ENCODE peak calls at places on chromosomes 6 and 20, in six cellular contexts. O is SK-N-SH, N is astrocyte of the spinal cord, M is epithelial cell of esophagus, L is heart left ventricle, Y is fibroblast of the aortic adventitia. F is an unnamed sample.

GRCh38 chr20:17938889-17939619 is 29.5 kb downstream of the SNX5 start:
- DNase-seq in N (peak; percentile 81), M (peak; percentile 63), O (peak; percentile 80), Y (peak; percentile 69), L (peak; percentile 53), F (peak; percentile 52)

GRCh38 chr6:105746130-105746505 is 340.0 kb upstream of the PRDM1 start:
- DNase-seq in Y (no peak), M (no peak), L (no peak), N (no peak), O (no peak), F (no peak)

GRCh38 chr6:33112148-33112547 is 36.4 kb downstream of the HLA-DPB1 start:
- DNase-seq in Y (peak; percentile 62), O (peak; percentile 62), M (peak; percentile 66), N (peak; percentile 49), L (no peak), F (no peak)

GRCh38 chr20:19737025-19737424 is 21.0 kb upstream of the RIN2 start:
- DNase-seq in O (no peak), M (peak; percentile 99), Y (peak; percentile 70), N (peak; percentile 39), L (no peak), F (no peak)

GRCh38 chr20:47521059-47521808 is 19.5 kb downstream of the NCOA3 start:
- DNase-seq in L (no peak), N (no peak), O (no peak), Y (no peak), M (peak; percentile 75), F (no peak)

GRCh38 chr6:108876929-108877775 is 28.9 kb downstream of the ARMC2 start:
- DNase-seq in M (peak; percentile 9), O (no peak), L (peak; percentile 90), Y (peak; percentile 90), N (peak; percentile 29), F (no peak)

GRCh38 chr6:18242062-18242851 is 22.1 kb downstream of the DEK start:
- DNase-seq in O (no peak), N (peak; percentile 73), Y (peak; percentile 93), M (peak; percentile 94), L (no peak), F (peak; percentile 58)

GRCh38 chr20:36606171-36607116 is 865 bp downstream of the RAB5IF start:
- DNase-seq in O (no peak), L (no peak), M (peak; percentile 59), N (peak; percentile 9), Y (peak; percentile 47), F (no peak)

GRCh38 chr6:170256641-170257040 is 34.2 kb downstream of the DLL1 start:
- DNase-seq in M (no peak), Y (no peak), L (no peak), O (no peak), N (no peak), F (no peak)

GRCh38 chr6:35016417-35017221 is 124.5 kb downstream of the TCP11 start:
- DNase-seq in N (peak; percentile 75), L (peak; percentile 74), O (no peak), Y (peak; percentile 70), M (no peak), F (peak; percentile 49)

GRCh38 chr6:81465859-81466258 is 286.6 kb downstream of the TENT5A start:
- DNase-seq in M (peak; percentile 36), L (no peak), N (peak; percentile 30), O (peak; percentile 3), Y (peak; percentile 59), F (no peak)

GRCh38 chr20:34771680-34772081 is 53.8 kb downstream of the NCOA6 start:
- DNase-seq in N (no peak), O (no peak), L (no peak), M (no peak), Y (no peak), F (no peak)

GRCh38 chr20:63858393-63859165 is 2.7 kb upstream of the ABHD16B start:
- DNase-seq in N (peak; percentile 80), O (peak; percentile 70), M (no peak), L (peak; percentile 79), Y (no peak), F (no peak)

GRCh38 chr6:167533851-167534250 is 209.0 kb downstream of the TTLL2 start:
- DNase-seq in N (no peak), M (no peak), L (no peak), Y (no peak), O (no peak), F (no peak)

GRCh38 chr6:35073211-35073610 is 67.9 kb downstream of the TCP11 start:
- DNase-seq in L (peak; percentile 11), O (no peak), Y (no peak), N (no peak), M (no peak), F (no peak)

GRCh38 chr6:29797120-29797519 is 30.5 kb upstream of the HLA-G start:
- DNase-seq in L (no peak), N (no peak), M (peak; percentile 97), O (no peak), Y (peak; percentile 85), F (no peak)

GRCh38 chr6:38306915-38307314 is 332.8 kb downstream of the BTBD9 start:
- DNase-seq in N (no peak), L (no peak), O (no peak), M (no peak), Y (peak; percentile 9), F (no peak)

GRCh38 chr20:57007171-57007540 is 259.3 kb downstream of the BMP7 start:
- DNase-seq in M (no peak), L (no peak), O (no peak), Y (no peak), N (no peak), F (no peak)

GRCh38 chr6:90388395-90388794 is 91.8 kb upstream of the BACH2 start:
- DNase-seq in O (no peak), L (no peak), M (no peak), Y (no peak), N (no peak), F (no peak)

GRCh38 chr6:74891358-74891811 is 314.5 kb downstream of the COL12A1 start:
- DNase-seq in M (no peak), L (no peak), Y (peak; percentile 48), N (peak; percentile 33), O (no peak), F (peak; percentile 63)

GRCh38 chr6:157849288-157850017 is 26.4 kb downstream of the SNX9 start:
- DNase-seq in L (no peak), Y (no peak), O (no peak), M (no peak), N (no peak), F (no peak)

GRCh38 chr6:30720738-30721197 is 616 bp downstream of the TUBB start:
- DNase-seq in L (peak; percentile 81), Y (peak; percentile 43), M (peak; percentile 46), O (peak; percentile 67), N (no peak), F (no peak)

GRCh38 chr6:36358235-36358915 is 21.7 kb upstream of the BNIP5 start:
- DNase-seq in L (no peak), Y (peak; percentile 82), M (no peak), O (no peak), N (no peak), F (no peak)

GRCh38 chr6:155213611-155214372 is 50.0 kb upstream of the CLDN20 start:
- DNase-seq in L (no peak), O (no peak), M (no peak), N (no peak), Y (no peak), F (no peak)

GRCh38 chr6:104306206-104306605 is 553.5 kb downstream of the HACE1 start:
- DNase-seq in M (no peak), Y (no peak), L (no peak), N (peak; percentile 53), O (no peak), F (no peak)

GRCh38 chr6:121439456-121440250 is 4.2 kb downstream of the GJA1 start:
- DNase-seq in O (no peak), N (no peak), L (no peak), Y (peak; percentile 30), M (no peak), F (no peak)

GRCh38 chr6:73713426-73714147 is 17.6 kb downstream of the CD109 start:
- DNase-seq in L (no peak), N (no peak), O (no peak), Y (no peak), M (no peak), F (no peak)

GRCh38 chr6:108616973-108617372 is 56.3 kb downstream of the FOXO3 start:
- DNase-seq in N (no peak), Y (peak; percentile 24), L (no peak), M (no peak), O (no peak), F (no peak)

GRCh38 chr6:82608365-82608764 is 244.7 kb downstream of the TPBG start:
- DNase-seq in L (no peak), M (no peak), Y (no peak), O (no peak), N (no peak), F (no peak)
- H3K4me3 ChIP-seq in L (no peak overlapping the region), M (no peak overlapping the region), Y (no peak overlapping the region), O (no peak overlapping the region), N (no peak overlapping the region), F (no peak overlapping the region)

GRCh38 chr6:53680489-53680888 is 14.9 kb upstream of the KLHL31 start:
- DNase-seq in O (no peak), N (no peak), Y (no peak), M (no peak), L (no peak), F (no peak)

GRCh38 chr6:53682654-53683053 is 17.1 kb upstream of the KLHL31 start:
- DNase-seq in M (no peak), N (no peak), O (no peak), L (no peak), Y (no peak), F (no peak)

DNA sequence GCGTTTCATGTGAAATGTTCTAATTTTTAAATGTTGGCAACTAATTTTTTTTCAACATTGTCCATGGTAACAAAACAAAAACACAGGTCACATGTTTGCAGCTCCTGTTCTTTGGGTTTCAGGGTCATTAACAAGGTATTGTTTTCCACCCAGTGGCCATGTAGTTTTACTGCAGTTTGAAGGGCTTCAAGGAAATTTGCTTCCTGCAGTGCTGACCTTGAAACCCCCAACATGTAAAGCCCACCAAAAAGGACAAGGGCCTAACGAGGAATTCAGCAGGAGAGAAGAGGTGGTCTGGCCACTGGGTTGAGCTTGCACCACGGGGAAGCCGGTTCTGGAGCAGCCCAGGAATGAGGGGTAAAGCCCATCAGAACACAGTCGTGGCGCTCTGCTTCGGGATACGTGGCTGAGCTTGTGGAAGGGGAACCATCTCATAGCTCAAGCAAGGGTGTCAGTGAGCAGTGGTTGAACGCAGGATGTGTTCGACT is 13.9 kb upstream of the KLHL31 start:
- DNase-seq in M (peak; percentile 56), O (peak; percentile 23), L (no peak), Y (peak; percentile 53), N (peak; percentile 54), F (peak; percentile 19)
- TF ChIP-seq CTCF in M (peak; percentile 46), O (peak; percentile 44), L (peak; percentile 38), Y (peak; percentile 47), N (peak; percentile 45), F (peak; percentile 31)

GRCh38 chr6:148885920-148886845 is 139.4 kb downstream of the UST start:
- DNase-seq in M (peak; percentile 92), L (no peak), O (no peak), N (peak; percentile 26), Y (no peak), F (no peak)
- H3K4me3 ChIP-seq in M (peak overlapping the region; percentile 4), L (no peak overlapping the region), O (no peak overlapping the region), N (no peak overlapping the region), Y (no peak overlapping the region), F (no peak overlapping the region)

DNA sequence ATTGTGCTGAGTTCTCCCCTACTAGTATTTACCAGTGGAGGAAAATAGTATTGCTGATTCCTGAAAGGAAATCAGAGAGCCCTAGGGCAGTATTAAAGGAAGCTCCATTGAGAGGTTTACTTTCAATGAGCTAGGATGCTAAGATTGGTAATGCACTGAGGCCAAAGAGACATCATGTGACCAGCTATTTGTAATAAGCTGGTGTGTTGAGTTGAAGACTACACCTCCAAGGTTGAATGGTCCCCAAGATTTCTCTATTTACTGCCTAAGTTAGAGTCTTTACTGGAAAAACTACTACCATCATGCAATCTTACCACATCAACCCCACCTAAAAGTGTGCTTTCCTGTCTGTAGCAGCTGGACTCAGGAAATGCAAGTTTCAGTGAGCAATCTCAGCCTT is 151.5 kb upstream of the GJE1 start:
- DNase-seq in O (no peak), M (no peak), Y (no peak), N (no peak), L (no peak), F (no peak)
- TF ChIP-seq CTCF in O (no peak), M (no peak), Y (no peak), N (no peak), L (no peak), F (no peak)